ENCODE peak calls at places on chromosome 22, in seven cellular contexts. T is naive thymus-derived CD4-positive, alpha-beta T cell; O is psoas muscle; G is neural progenitor cell; H is cardiac muscle cell; Q is heart right ventricle; N is CD8-positive, alpha-beta T cell. I is an unnamed sample. For H3K9me3 and H3K4me1, the result is how much of the 10 kb centered on the place peaks cover.

GRCh38 chr22:21446128-21446826 is 20.9 kb upstream of the TMEM191C start:
- DNase-seq in G (peak), Q (peak), H (no peak), T (no peak), O (peak), N (no peak), I (no peak)

GRCh38 chr22:32622004-32622761 is 147.6 kb downstream of the FBXO7 start:
- DNase-seq in N (no peak), Q (peak), H (peak), O (peak), T (no peak), G (peak), I (peak)

GRCh38 chr22:38167988-38168407 is 13.6 kb downstream of the PLA2G6 start:
- DNase-seq in H (peak), G (no peak), N (no peak), O (peak), T (no peak), Q (peak), I (no peak)

GRCh38 chr22:45717787-45718186 is 46.2 kb downstream of the ATXN10 start:
- DNase-seq in T (no peak), N (no peak), Q (no peak), O (no peak), H (peak), G (no peak), I (no peak)

GRCh38 chr22:44473580-44473979 is 24.5 kb downstream of the RTL6 start:
- DNase-seq in Q (no peak), O (no peak), H (no peak), N (no peak), T (no peak), G (no peak), I (no peak)

GRCh38 chr22:33166206-33166605 is 108.0 kb upstream of the SYN3 start:
- DNase-seq in O (no peak), Q (no peak), T (no peak), N (no peak), H (no peak), G (no peak), I (no peak)

GRCh38 chr22:39529487-39529851 is 3.1 kb downstream of the RPS19BP1 start:
- DNase-seq in H (no peak), N (no peak), G (no peak), Q (no peak), O (no peak), T (no peak), I (no peak)

GRCh38 chr22:45210577-45211431 is 29.9 kb downstream of the KIAA0930 start:
- DNase-seq in Q (no peak), O (no peak), T (no peak), N (no peak), H (no peak), G (no peak), I (no peak)

GRCh38 chr22:19739448-19739895 is 16.1 kb downstream of the GP1BB start:
- DNase-seq in T (no peak), N (no peak), H (no peak), O (no peak), G (no peak), Q (no peak), I (peak)

GRCh38 chr22:47282366-47282765 is 519.9 kb downstream of the TBC1D22A start:
- DNase-seq in O (no peak), T (no peak), N (no peak), Q (no peak), G (no peak), H (no peak), I (no peak)

GRCh38 chr22:47283616-47284270 is 521.3 kb downstream of the TBC1D22A start:
- DNase-seq in H (no peak), G (no peak), O (no peak), T (no peak), Q (no peak), N (no peak), I (no peak)

GRCh38 chr22:47281126-47282106 is 519.0 kb downstream of the TBC1D22A start:
- DNase-seq in H (no peak), T (no peak), N (no peak), O (no peak), G (no peak), Q (no peak), I (no peak)

GRCh38 chr22:47284360-47284759 is 521.9 kb downstream of the TBC1D22A start:
- DNase-seq in O (no peak), T (no peak), H (no peak), Q (no peak), N (no peak), G (no peak), I (no peak)

DNA sequence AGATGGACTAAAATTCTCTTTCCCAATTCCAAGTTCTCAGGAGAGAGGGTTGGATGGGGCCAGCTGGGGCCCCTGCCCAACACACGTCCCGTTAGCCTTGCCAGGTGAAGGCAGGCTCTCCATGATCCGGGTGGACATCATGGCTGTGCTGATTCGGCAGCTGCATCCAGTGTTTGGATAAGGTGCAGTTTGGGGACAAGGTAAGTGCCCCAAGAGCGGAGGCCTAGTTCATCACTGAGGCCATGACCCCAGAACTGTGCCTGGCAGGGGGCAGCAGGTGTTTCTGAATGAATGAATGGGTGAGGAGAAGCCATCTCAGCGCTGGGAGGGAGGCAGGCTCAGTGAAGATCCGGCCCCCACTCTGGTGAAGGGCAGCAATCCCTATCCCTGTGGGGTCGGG is 520.4 kb downstream of the TBC1D22A start:
- DNase-seq in T (no peak), G (no peak), N (no peak), O (no peak), Q (no peak), H (no peak), I (no peak)
- H3K9me3 ChIP-seq in T (under half), G (under half), N (under half), O (under half), Q (under half), H (under half), I (under half)

DNA sequence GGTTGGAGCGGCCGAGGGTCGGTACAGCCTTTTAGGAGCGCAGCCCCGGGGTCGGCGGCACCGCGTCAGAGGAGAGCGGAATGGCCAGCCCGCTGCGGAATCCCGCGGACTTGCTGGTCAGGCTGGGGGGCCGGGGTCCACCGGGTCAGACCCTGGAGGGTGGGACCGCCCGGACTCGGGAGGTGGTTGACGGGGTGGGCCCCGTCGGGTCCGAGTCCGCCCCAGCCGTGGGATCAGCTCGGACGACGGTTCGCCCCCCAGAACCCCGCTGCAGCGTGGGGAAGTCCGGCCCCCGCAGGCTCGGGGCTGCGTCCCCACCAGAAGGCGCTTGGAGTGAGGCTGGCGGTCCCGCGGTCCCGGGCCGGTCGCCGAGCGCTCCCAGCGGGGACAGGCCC is 301 bp upstream of the ADM2 start:
- DNase-seq in O (no peak), T (no peak), G (peak), H (no peak), Q (no peak), N (no peak), I (no peak)
- H3K4me1 ChIP-seq in O (under half), T (under half), G (under half), H (under half), Q (under half), N (under half), I (under half)

GRCh38 chr22:37043828-37044538 is 7.6 kb upstream of the KCTD17 start:
- DNase-seq in O (peak), N (peak), Q (peak), G (peak), H (peak), T (no peak), I (peak)

GRCh38 chr22:37044634-37045625 is 6.6 kb upstream of the KCTD17 start:
- DNase-seq in Q (no peak), O (no peak), T (no peak), H (no peak), N (no peak), G (no peak), I (no peak)

GRCh38 chr22:37048133-37048532 is 3.4 kb upstream of the KCTD17 start:
- DNase-seq in T (no peak), O (no peak), Q (no peak), G (no peak), H (no peak), N (no peak), I (no peak)

GRCh38 chr22:37045958-37046357 is 5.6 kb upstream of the KCTD17 start:
- DNase-seq in O (no peak), Q (no peak), N (no peak), T (no peak), G (peak), H (peak), I (no peak)

GRCh38 chr22:37046589-37046988 is 5.0 kb upstream of the KCTD17 start:
- DNase-seq in T (no peak), H (no peak), N (no peak), G (no peak), O (no peak), Q (no peak), I (no peak)
- H3K9me3 ChIP-seq in T (under half), H (under half), N (under half), G (under half), O (under half), Q (under half), I (under half)

GRCh38 chr22:26610072-26610958 is 7.5 kb downstream of the CRYBB1 start:
- DNase-seq in N (peak), H (peak), O (peak), G (no peak), Q (peak), T (no peak), I (peak)
- H3K4me1 ChIP-seq in N (under half), H (under half), O (under half), G (under half), Q (under half), T (under half), I (under half)

GRCh38 chr22:49271369-49271727 is 556.3 kb downstream of the BRD1 start:
- DNase-seq in Q (no peak), O (no peak), G (no peak), N (no peak), H (no peak), T (no peak), I (no peak)
- H3K9me3 ChIP-seq in Q (under half), O (under half), G (under half), N (under half), H (under half), T (under half), I (under half)

DNA sequence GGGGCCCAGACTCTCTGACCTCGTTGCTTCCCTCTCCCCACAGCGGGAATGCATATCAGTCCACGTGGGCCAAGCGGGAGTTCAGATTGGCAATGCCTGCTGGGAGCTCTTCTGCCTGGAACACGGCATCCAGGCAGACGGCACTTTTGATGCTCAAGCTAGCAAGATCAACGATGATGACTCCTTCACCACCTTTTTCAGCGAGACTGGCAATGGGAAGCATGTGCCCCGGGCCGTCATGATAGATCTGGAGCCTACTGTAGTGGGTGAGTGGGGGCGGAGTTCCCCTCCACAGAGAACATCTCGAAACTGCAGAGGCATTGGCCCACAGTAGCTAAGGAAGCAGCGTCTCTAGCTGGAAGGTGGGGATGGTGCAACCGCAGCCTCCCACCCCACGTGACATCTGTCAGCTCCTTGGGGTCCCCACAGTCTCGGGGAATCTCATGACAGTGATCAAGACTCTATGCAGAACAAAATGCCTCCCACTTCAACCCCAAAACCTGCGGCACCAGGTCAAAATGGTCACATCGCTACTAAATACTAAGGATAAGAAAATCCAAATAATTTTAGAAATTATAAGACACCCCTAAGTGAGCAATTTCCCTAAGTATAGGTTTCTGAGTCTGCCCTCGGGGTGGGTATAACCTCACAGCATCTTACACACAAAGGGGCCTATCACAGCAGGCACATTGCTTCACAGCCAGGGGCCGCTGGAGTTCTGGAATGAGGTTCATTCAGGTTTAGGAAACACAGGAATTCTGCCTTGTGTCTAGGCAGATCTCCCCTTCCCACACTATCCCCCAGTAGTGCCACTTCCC is 11.0 kb downstream of the TUBA8 start:
- DNase-seq in O (no peak), G (peak), H (no peak), T (no peak), Q (no peak), N (no peak), I (no peak)
- H3K4me1 ChIP-seq in O (half or more), G (under half), H (under half), T (under half), Q (under half), N (under half), I (under half)

DNA sequence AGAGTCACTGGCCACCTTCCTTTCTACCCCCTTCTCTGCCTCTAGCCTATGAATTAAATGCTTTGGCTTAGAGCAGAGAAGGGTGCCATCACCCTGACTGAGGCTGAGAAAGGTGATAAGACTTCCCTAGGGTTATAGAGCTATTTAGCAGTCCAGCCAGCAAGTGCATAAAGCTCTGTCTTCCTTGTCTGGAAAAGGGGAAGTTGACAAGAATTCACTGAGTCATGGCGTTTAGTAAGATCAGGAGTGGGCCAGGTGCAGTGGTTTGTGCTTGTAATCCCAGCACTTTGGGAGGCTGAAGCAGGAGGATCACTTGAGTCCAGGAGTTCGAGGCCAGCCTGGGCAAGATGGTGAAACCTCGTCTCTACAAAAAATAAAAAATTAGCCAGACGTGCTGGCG is 63.1 kb downstream of the LHFPL7 start:
- DNase-seq in H (no peak), Q (no peak), T (no peak), N (no peak), G (no peak), O (no peak), I (no peak)
- H3K9me3 ChIP-seq in H (under half), Q (under half), T (under half), N (under half), G (under half), O (under half), I (under half)

GRCh38 chr22:29660021-29660420 is 56.6 kb downstream of the NF2 start:
- DNase-seq in O (no peak), H (no peak), N (no peak), Q (no peak), G (no peak), T (no peak), I (no peak)

GRCh38 chr22:29661355-29661754 is 57.9 kb downstream of the NF2 start:
- DNase-seq in O (no peak), H (no peak), T (no peak), N (no peak), Q (no peak), G (no peak), I (no peak)

GRCh38 chr22:29654420-29654819 is 51.0 kb downstream of the NF2 start:
- DNase-seq in H (no peak), O (no peak), N (no peak), G (no peak), T (no peak), Q (no peak), I (no peak)

GRCh38 chr22:29663230-29663826 is 56.5 kb upstream of the CABP7 start:
- DNase-seq in N (no peak), T (no peak), H (no peak), O (no peak), G (no peak), Q (no peak), I (no peak)

GRCh38 chr22:29658171-29658570 is 54.7 kb downstream of the NF2 start:
- DNase-seq in Q (no peak), G (no peak), O (no peak), N (no peak), H (no peak), T (no peak), I (no peak)
- H3K4me1 ChIP-seq in Q (under half), G (half or more), O (under half), N (under half), H (under half), T (under half), I (under half)

GRCh38 chr22:49303061-49303735 is 524.5 kb downstream of the BRD1 start:
- DNase-seq in N (peak), Q (no peak), O (peak), T (no peak), H (no peak), G (no peak), I (no peak)

GRCh38 chr22:49300951-49301397 is 526.7 kb downstream of the BRD1 start:
- DNase-seq in H (no peak), T (no peak), N (peak), G (no peak), O (no peak), Q (no peak), I (no peak)

GRCh38 chr22:49302530-49302929 is 525.1 kb downstream of the BRD1 start:
- DNase-seq in O (no peak), Q (no peak), H (no peak), N (peak), T (no peak), G (no peak), I (no peak)

GRCh38 chr22:49301398-49302149 is 526.1 kb downstream of the BRD1 start:
- DNase-seq in O (no peak), N (peak), T (no peak), H (no peak), G (no peak), Q (no peak), I (no peak)

GRCh38 chr22:49302150-49302460 is 525.6 kb downstream of the BRD1 start:
- DNase-seq in G (no peak), O (no peak), Q (no peak), H (no peak), T (no peak), N (no peak), I (no peak)
- H3K9me3 ChIP-seq in G (under half), O (under half), Q (under half), H (under half), T (under half), N (under half), I (under half)

GRCh38 chr22:29126670-29127069 is 53.8 kb downstream of the KREMEN1 start:
- DNase-seq in Q (no peak), N (no peak), G (no peak), O (no peak), T (no peak), H (no peak), I (no peak)

GRCh38 chr22:29124777-29125506 is 52.1 kb downstream of the KREMEN1 start:
- DNase-seq in Q (no peak), N (no peak), O (no peak), H (no peak), T (no peak), G (no peak), I (no peak)

GRCh38 chr22:29117799-29118477 is 45.1 kb downstream of the KREMEN1 start:
- DNase-seq in T (no peak), Q (no peak), N (no peak), H (peak), O (no peak), G (no peak), I (no peak)

GRCh38 chr22:29121124-29121523 is 48.3 kb downstream of the KREMEN1 start:
- DNase-seq in H (peak), T (no peak), Q (no peak), N (no peak), G (no peak), O (no peak), I (no peak)

DNA sequence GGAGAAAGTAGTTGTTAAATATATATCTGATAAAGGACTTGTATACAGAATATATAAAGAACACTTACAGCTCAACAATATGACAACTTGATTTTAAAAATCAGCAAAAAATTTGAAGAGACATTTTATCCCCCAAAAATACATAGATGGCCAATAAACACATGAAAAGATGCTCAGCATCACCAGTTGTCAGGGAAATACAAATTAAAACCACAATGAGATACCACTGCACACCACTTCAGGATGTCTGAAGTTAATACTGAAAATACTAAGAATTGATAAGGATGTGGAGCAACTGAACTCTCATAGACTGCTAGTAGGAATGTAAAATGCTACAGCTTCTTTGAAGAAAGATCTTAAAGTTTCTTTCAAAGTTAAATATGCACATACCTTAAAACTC is 49.2 kb downstream of the KREMEN1 start:
- DNase-seq in Q (no peak), O (no peak), G (no peak), T (no peak), H (no peak), N (no peak), I (no peak)
- H3K4me1 ChIP-seq in Q (under half), O (under half), G (under half), T (under half), H (under half), N (under half), I (under half)